ENCODE peak calls at places on chromosomes 4 and X, in six cellular contexts. Z, Y, Q, H, F and G are unnamed samples. For H3K9me3 and H3K4me1, the result is how much of the 10 kb centered on the place peaks cover.

GRCh38 chrX:46279925-46280313 is 265.3 kb downstream of the ZNF674 start:
- DNase-seq in F (no peak), Y (no peak), Q (no peak), Z (no peak), H (no peak), G (no peak)

GRCh38 chr4:180828455-180829018 is 1414.7 kb upstream of the TENM3 start:
- DNase-seq in Y (no peak), Q (no peak), Z (no peak), H (no peak), F (no peak), G (no peak)

GRCh38 chr4:98728433-98728832 is 70.0 kb upstream of the TSPAN5 start:
- DNase-seq in Y (no peak), Q (no peak), H (no peak), F (no peak), Z (no peak), G (no peak)

GRCh38 chr4:6727081-6727942 is 11.3 kb downstream of the BLOC1S4 start:
- DNase-seq in Q (no peak), H (no peak), Y (no peak), F (no peak), Z (peak), G (no peak)

GRCh38 chr4:173536808-173537429 is 6.9 kb upstream of the HAND2 start:
- DNase-seq in H (no peak), Q (no peak), F (no peak), Z (no peak), Y (no peak), G (no peak)

GRCh38 chrX:41085105-41085882 is at the start of gene USP9X:
- DNase-seq in Z (peak), F (peak), Y (peak), H (peak), Q (peak), G (peak)

GRCh38 chrX:46268429-46268828 is 276.8 kb downstream of the ZNF674 start:
- DNase-seq in H (no peak), Y (no peak), Z (no peak), Q (no peak), F (no peak), G (no peak)

GRCh38 chr4:84578540-84579409 is 4.2 kb upstream of the CDS1 start:
- DNase-seq in F (no peak), H (no peak), Y (no peak), Z (no peak), Q (no peak), G (no peak)

GRCh38 chr4:8858188-8858924 is 13.3 kb downstream of the HMX1 start:
- DNase-seq in H (no peak), Q (no peak), Z (no peak), Y (no peak), F (no peak), G (no peak)

GRCh38 chr4:3711183-3712111 is 54.7 kb upstream of the ADRA2C start:
- DNase-seq in F (no peak), Y (peak), Z (no peak), H (peak), Q (peak), G (no peak)

GRCh38 chr4:857461-857860 is 31.5 kb upstream of the CPLX1 start:
- DNase-seq in H (peak), Z (no peak), Q (peak), Y (no peak), F (no peak), G (peak)

GRCh38 chrX:39196192-39197102 is 395.2 kb downstream of the MID1IP1 start:
- DNase-seq in Z (no peak), F (no peak), Y (no peak), H (no peak), Q (no peak), G (no peak)

GRCh38 chrX:48972214-48973164 is 845 bp upstream of the KCND1 start:
- DNase-seq in Y (no peak), Z (no peak), H (no peak), F (peak), Q (no peak), G (no peak)

GRCh38 chr4:3323071-3323481 is 30.3 kb downstream of the RGS12 start:
- DNase-seq in Z (peak), Y (no peak), H (peak), F (no peak), Q (peak), G (no peak)

GRCh38 chr4:22667332-22667731 is 25.4 kb upstream of the GBA3 start:
- DNase-seq in H (no peak), Z (no peak), Y (no peak), Q (no peak), F (peak), G (no peak)

GRCh38 chrX:50839730-50840129 is 25.7 kb upstream of the SHROOM4 start:
- DNase-seq in Z (no peak), Y (no peak), Q (no peak), H (no peak), F (no peak), G (no peak)

GRCh38 chr4:49058306-49058705 is 72.2 kb downstream of the CWH43 start:
- DNase-seq in Q (no peak), F (no peak), Y (no peak), Z (no peak), H (no peak), G (no peak)

GRCh38 chr4:49063670-49064069 is 77.6 kb downstream of the CWH43 start:
- DNase-seq in Z (no peak), F (no peak), Y (no peak), H (no peak), Q (no peak), G (no peak)
- H3K9me3 ChIP-seq in Z (under half), F (under half), Y (under half), H (under half), Q (under half), G (under half)

GRCh38 chr4:105710678-105711077 is 2.1 kb downstream of the GSTCD start:
- DNase-seq in H (no peak), Y (no peak), Z (no peak), Q (no peak), F (no peak), G (no peak)
- H3K4me1 ChIP-seq in H (under half), Y (under half), Z (under half), Q (under half), F (under half), G (under half)

GRCh38 chrX:28491941-28492340 is 95.3 kb upstream of the IL1RAPL1 start:
- DNase-seq in Q (no peak), F (no peak), H (no peak), Y (no peak), Z (no peak), G (no peak)

GRCh38 chrX:28487818-28488217 is 99.4 kb upstream of the IL1RAPL1 start:
- DNase-seq in F (no peak), Q (no peak), H (no peak), Z (no peak), Y (no peak), G (no peak)

DNA sequence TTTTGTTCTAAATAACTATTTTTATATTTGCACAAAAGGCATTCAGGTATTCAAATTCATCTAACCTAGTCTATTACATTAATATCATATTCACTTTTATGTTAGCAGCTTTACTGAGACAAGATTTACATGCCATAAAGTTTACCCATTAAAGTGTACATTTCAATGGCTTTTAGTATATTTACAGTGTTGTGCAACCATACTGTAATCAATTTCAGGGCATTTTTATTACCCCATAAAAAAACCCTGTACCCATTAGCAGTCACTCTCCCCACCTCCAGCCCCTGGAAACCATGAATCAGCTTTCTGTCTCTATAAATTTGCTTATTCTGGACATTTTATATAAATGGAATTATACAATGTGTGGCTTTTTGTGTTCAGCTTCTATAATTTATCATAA is 95.9 kb upstream of the IL1RAPL1 start:
- DNase-seq in H (no peak), Y (no peak), Z (no peak), Q (no peak), F (no peak), G (no peak)
- H3K4me3 ChIP-seq in H (no peak), Y (no peak), Z (no peak), Q (no peak), F (no peak), G (no peak)

GRCh38 chrX:874061-874460 is 243.5 kb downstream of the SHOX start:
- DNase-seq in Z (no peak), Q (no peak), H (no peak), Y (no peak), F (no peak), G (no peak)
- H3K9me3 ChIP-seq in Z (under half), Q (under half), H (under half), Y (under half), F (under half), G (under half)

GRCh38 chr4:92996533-92996932 is 692.8 kb downstream of the GRID2 start:
- DNase-seq in Z (no peak), F (no peak), Q (no peak), Y (no peak), H (no peak), G (no peak)

DNA sequence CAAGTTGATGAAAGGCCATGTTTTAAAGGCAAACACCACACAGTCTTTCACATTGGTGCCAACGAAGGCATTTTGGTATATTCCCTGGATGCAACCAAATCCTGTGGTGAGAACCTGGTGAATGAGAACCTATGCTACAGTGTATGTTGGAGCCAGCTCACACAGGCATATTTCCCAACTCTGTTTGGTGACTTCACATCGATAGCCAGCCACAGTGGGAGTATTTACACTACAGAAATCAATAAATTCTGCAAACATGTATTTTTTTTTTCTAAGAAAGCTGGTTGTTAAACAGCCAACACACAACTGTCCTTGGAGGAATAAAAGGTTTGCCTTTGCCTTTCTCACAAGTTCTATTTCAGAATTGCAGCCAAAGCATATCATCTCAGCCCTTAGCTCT is 691.0 kb downstream of the GRID2 start:
- DNase-seq in Q (no peak), Y (no peak), H (no peak), Z (peak), F (no peak), G (no peak)
- H3K4me1 ChIP-seq in Q (under half), Y (under half), H (under half), Z (under half), F (under half), G (under half)

GRCh38 chrX:10901290-10901633 is 209.9 kb upstream of the HCCS start:
- DNase-seq in Q (no peak), Z (no peak), H (no peak), Y (no peak), F (no peak), G (no peak)

GRCh38 chrX:10903518-10903917 is 207.6 kb upstream of the HCCS start:
- DNase-seq in F (no peak), Q (no peak), H (no peak), Z (no peak), Y (no peak), G (no peak)

GRCh38 chrX:10902001-10902400 is 209.1 kb upstream of the HCCS start:
- DNase-seq in Q (no peak), Z (no peak), Y (no peak), F (no peak), H (no peak), G (no peak)

GRCh38 chrX:10897768-10898167 is 213.4 kb upstream of the HCCS start:
- DNase-seq in F (no peak), Z (no peak), Y (no peak), H (no peak), Q (no peak), G (no peak)

DNA sequence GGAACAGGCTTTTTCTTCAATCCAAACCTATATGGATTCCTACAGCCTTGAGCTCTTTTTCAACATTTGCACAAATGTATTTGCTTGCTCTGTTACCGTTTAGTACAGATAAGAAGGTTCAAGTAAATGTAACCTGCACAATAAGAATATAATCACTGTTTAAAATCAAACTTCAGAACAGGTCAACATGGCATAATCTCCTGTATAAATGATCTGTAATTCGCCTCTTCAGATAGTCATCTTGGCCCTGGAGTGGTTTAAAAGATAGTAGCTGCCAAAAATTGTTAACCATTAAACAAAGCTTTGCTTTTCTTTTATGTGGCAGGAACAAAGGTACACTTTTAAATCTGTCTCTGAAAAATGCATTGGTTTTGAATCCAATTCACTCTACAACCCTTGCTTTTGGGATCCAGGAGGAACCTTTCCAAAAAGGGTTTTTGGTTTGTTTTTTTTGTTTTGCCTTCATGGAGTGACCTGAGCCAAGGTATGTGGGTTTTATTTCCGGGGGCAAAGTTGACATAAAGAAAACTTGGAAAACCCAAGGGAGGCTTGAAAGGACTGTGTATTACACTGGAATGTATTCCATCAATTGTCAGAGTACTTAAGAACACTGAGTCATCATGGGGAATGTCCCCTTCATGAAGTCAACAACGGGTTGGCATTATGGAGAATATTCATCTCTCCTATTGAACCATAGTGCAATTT is 210.4 kb upstream of the HCCS start:
- DNase-seq in H (no peak), Z (no peak), Q (no peak), Y (no peak), F (no peak), G (no peak)
- H3K4me3 ChIP-seq in H (no peak), Z (no peak), Q (no peak), Y (no peak), F (no peak), G (no peak)